ENCODE peak calls at places on chromosomes 7 and 10, in four cellular contexts. H is heart left ventricle, T is uterus, E is fibroblast of mammary gland. N is an unnamed sample.

GRCh38 chr7:122305475-122306319 is 1.1 kb upstream of the FEZF1 start:
- DNase-seq in E (no peak), T (no peak), H (no peak), N (no peak)

GRCh38 chr7:157910446-157910845 is 573.6 kb downstream of the DNAJB6 start:
- DNase-seq in E (no peak), H (no peak), T (no peak), N (no peak)

GRCh38 chr7:114502454-114503254 is 88.0 kb downstream of the FOXP2 start:
- DNase-seq in H (no peak), E (peak), T (no peak), N (no peak)

GRCh38 chr7:151946932-151947331 is 9.3 kb upstream of the GALNTL5 start:
- DNase-seq in H (no peak), E (no peak), T (no peak), N (no peak)

GRCh38 chr10:46024948-46025347 is 5.5 kb downstream of the NCOA4 start:
- DNase-seq in E (no peak), H (no peak), T (no peak), N (no peak)

GRCh38 chr7:726084-726853 is at the start of gene DNAAF5:
- DNase-seq in E (peak), H (peak), T (peak), N (peak)

GRCh38 chr10:62354941-62355340 is 19.2 kb upstream of the ZNF365 start:
- DNase-seq in H (no peak), E (peak), T (no peak), N (no peak)

GRCh38 chr7:151115121-151115835 is 29.0 kb downstream of the AGAP3 start:
- DNase-seq in T (no peak), E (peak), H (peak), N (peak)

GRCh38 chr10:66925896-66926719 is at the start of gene LRRTM3:
- DNase-seq in E (peak), H (no peak), T (peak), N (peak)

GRCh38 chr7:51850141-51850540 is 533.5 kb upstream of the COBL start:
- DNase-seq in T (no peak), E (no peak), H (no peak), N (no peak)

GRCh38 chr10:108598831-108599230 is 1324.5 kb downstream of the XPNPEP1 start:
- DNase-seq in E (peak), H (no peak), T (no peak), N (no peak)

GRCh38 chr10:101467286-101467770 is 113.4 kb downstream of the BTRC start:
- DNase-seq in E (peak), H (no peak), T (peak), N (peak)

GRCh38 chr7:142385528-142386340 is 127.9 kb upstream of the PRSS58 start:
- DNase-seq in H (no peak), T (no peak), E (peak), N (peak)

GRCh38 chr10:35140126-35140525 is 13.5 kb downstream of the CREM start:
- DNase-seq in H (no peak), T (no peak), E (no peak), N (no peak)

GRCh38 chr7:134368851-134369533 is 52.3 kb upstream of the SLC35B4 start:
- DNase-seq in E (peak), T (no peak), H (no peak), N (no peak)

GRCh38 chr10:33193867-33194521 is 140.5 kb downstream of the NRP1 start:
- DNase-seq in E (peak), T (no peak), H (no peak), N (no peak)

GRCh38 chr7:44292876-44293560 is 32.4 kb downstream of the CAMK2B start:
- DNase-seq in T (no peak), H (peak), E (no peak), N (no peak)

GRCh38 chr10:46226232-46226631 is 60.6 kb upstream of the ANTXRL start:
- DNase-seq in H (peak), T (no peak), E (no peak), N (no peak)

GRCh38 chr7:44307301-44307900 is 18.0 kb downstream of the CAMK2B start:
- DNase-seq in E (peak), T (no peak), H (no peak), N (peak)

GRCh38 chr10:31304261-31304970 is 14.6 kb upstream of the ZEB1 start:
- DNase-seq in H (no peak), T (no peak), E (peak), N (no peak)

GRCh38 chr7:47771990-47772360 is 176.3 kb downstream of the PKD1L1 start:
- DNase-seq in E (no peak), H (no peak), T (no peak), N (no peak)

GRCh38 chr7:126016722-126017121 is 1087.1 kb upstream of the POT1 start:
- DNase-seq in H (no peak), T (no peak), E (no peak), N (no peak)

GRCh38 chr10:44437837-44438752 is 53.2 kb upstream of the CXCL12 start:
- DNase-seq in E (no peak), H (no peak), T (no peak), N (no peak)

GRCh38 chr10:126421745-126422144 is 33.5 kb upstream of the ADAM12 start:
- DNase-seq in T (no peak), E (peak), H (no peak), N (no peak)

GRCh38 chr7:43479042-43479441 is 103.9 kb upstream of the STK17A start:
- DNase-seq in E (no peak), T (no peak), H (no peak), N (no peak)

GRCh38 chr7:155450828-155451521 is 7.0 kb upstream of the EN2 start:
- DNase-seq in H (no peak), T (no peak), E (no peak), N (no peak)

GRCh38 chr7:110835209-110835608 is 255.7 kb upstream of the LRRN3 start:
- DNase-seq in H (no peak), T (no peak), E (peak), N (no peak)

GRCh38 chr7:17466201-17466600 is 167.7 kb downstream of the AHR start:
- DNase-seq in E (no peak), T (no peak), H (no peak), N (no peak)

GRCh38 chr10:58868736-58869435 is 307.6 kb upstream of the PHYHIPL start:
- DNase-seq in T (no peak), E (peak), H (no peak), N (no peak)

GRCh38 chr7:111958889-111959288 is 247.3 kb downstream of the DOCK4 start:
- DNase-seq in T (no peak), H (no peak), E (no peak), N (no peak)

GRCh38 chr7:54542920-54543539 is 855 bp downstream of the VSTM2A start:
- DNase-seq in H (no peak), T (no peak), E (peak), N (no peak)

GRCh38 chr10:114905450-114905849 is 32.5 kb upstream of the TRUB1 start:
- DNase-seq in H (no peak), E (peak), T (no peak), N (no peak)

GRCh38 chr7:128724743-128725142 is 14.4 kb upstream of the CALU start:
- DNase-seq in H (no peak), T (no peak), E (no peak), N (no peak)

GRCh38 chr10:48551796-48552591 is 52.9 kb downstream of the ARHGAP22 start:
- DNase-seq in T (no peak), E (peak), H (no peak), N (peak)

GRCh38 chr10:48549236-48549635 is 55.6 kb downstream of the ARHGAP22 start:
- DNase-seq in E (no peak), H (no peak), T (no peak), N (no peak)

GRCh38 chr10:48552946-48553564 is 51.8 kb downstream of the ARHGAP22 start:
- DNase-seq in H (no peak), T (no peak), E (no peak), N (no peak)

GRCh38 chr10:48550071-48550691 is 54.7 kb downstream of the ARHGAP22 start:
- DNase-seq in H (no peak), T (no peak), E (no peak), N (no peak)

DNA sequence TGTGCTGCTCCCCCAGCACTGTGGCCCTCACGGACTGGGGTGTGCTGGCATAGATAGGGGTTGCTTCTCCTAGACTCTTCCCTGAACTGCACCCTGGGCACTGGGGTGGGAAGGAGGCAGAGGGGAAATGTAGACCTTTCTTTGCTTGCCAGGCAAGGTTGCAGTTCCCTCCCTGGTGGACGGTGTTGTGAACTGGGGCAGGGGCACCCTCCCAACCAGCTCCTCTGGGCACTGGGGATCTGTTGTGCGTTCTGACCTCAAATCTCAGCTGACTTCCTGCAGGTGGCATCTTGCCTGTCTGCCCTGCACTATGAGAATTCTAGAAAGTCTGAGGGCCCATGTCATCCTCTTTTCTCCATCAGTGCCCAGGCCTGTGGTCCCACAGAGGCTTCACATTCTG is 53.9 kb downstream of the ARHGAP22 start:
- DNase-seq in T (no peak), E (no peak), H (no peak), N (no peak)
- TF ChIP-seq CTCF in T (no peak), E (no peak), H (no peak), N (no peak)

GRCh38 chr7:66143876-66144332 is 29.3 kb downstream of the CRCP start:
- DNase-seq in T (no peak), H (no peak), E (peak), N (no peak)

GRCh38 chr7:66138994-66139752 is 24.5 kb downstream of the CRCP start:
- DNase-seq in T (no peak), E (no peak), H (no peak), N (no peak)

GRCh38 chr7:66142996-66143395 is 28.3 kb downstream of the CRCP start:
- DNase-seq in E (no peak), T (no peak), H (no peak), N (no peak)

GRCh38 chr7:66142334-66142733 is 27.7 kb downstream of the CRCP start:
- DNase-seq in H (no peak), T (no peak), E (no peak), N (no peak)

GRCh38 chr7:66140924-66141323 is 26.3 kb downstream of the CRCP start:
- DNase-seq in H (peak), E (peak), T (peak), N (no peak)
- TF ChIP-seq CTCF in H (peak), E (peak), T (peak), N (no peak)

DNA sequence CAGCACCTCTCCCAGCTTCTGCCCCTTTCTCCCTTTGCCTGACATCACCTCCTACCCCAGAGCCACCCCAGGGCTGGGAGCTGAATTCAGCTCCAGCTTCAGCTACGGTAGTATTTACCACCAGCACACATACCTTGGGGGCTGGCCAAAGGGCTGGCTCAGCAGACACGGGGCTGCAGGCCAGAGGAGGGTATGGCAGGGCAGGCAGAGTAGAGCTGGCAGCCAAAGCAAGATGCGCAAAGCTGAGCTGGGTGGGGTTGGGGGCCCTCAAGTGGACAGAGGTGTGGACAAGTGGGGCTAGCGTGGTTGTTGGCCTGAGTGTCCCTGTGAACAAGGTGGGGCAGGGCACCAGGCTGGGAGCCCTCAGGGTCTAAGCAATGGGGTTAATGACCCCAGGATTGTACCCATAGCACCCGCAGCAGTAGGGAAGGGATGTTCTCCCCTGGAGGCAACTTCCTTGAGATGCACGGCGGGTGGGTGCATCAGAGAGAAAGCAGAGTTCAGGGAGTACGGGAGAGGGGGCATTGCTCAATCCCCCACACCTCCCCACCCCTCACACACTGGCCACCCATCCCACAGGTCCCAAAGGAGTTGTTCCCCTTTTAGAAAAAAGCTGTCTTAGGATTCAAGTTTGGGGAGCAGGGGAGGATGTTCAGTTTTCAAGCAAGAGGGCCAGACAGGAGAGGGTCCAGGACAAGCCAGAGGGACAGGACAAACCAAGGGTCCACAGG is 8.0 kb downstream of the VSIR start:
- DNase-seq in H (peak), E (peak), T (peak), N (no peak)
- TF ChIP-seq CTCF in H (no peak), E (no peak), T (no peak), N (no peak)

GRCh38 chr10:110192552-110192951 is 14.9 kb upstream of the MXI1 start:
- DNase-seq in E (peak), H (no peak), T (no peak), N (peak)
- TF ChIP-seq CTCF in E (peak), H (peak), T (no peak), N (no peak)

GRCh38 chr10:91592282-91593020 is 40.4 kb downstream of the PPP1R3C start:
- DNase-seq in E (no peak), H (no peak), T (no peak), N (no peak)
- TF ChIP-seq CTCF in E (no peak), H (no peak), T (no peak), N (no peak)

N was measured in GM13976.